ENCODE peak calls at places on chromosomes 16 and 17, in seven cellular contexts. C is esophagus squamous epithelium, B is endothelial cell of umbilical vein, L is lower leg skin, Y is cardiac muscle cell, E is ascending aorta, U is fibroblast of the aortic adventitia. I is an unnamed sample.

GRCh38 chr16:19754644-19755036 is 36.6 kb downstream of the IQCK start:
- DNase-seq in C (no peak), B (no peak), L (no peak), Y (no peak), E (no peak), U (no peak), I (no peak)

GRCh38 chr17:27446569-27447301 is 9.5 kb upstream of the KSR1 start:
- DNase-seq in C (no peak), B (peak; percentile 97), L (no peak), Y (peak; percentile 98), E (no peak), U (peak; percentile 99), I (peak; percentile 51)

GRCh38 chr16:89491238-89491869 is 993 bp upstream of the ANKRD11 start:
- DNase-seq in C (no peak), B (no peak), L (no peak), Y (peak; percentile 40), E (no peak), U (peak; percentile 34), I (no peak)

GRCh38 chr16:49281843-49282642 is 405 bp upstream of the CBLN1 start:
- DNase-seq in C (no peak), B (peak; percentile 70), L (no peak), Y (peak; percentile 76), E (no peak), U (peak; percentile 16), I (peak; percentile 46)

GRCh38 chr17:44623070-44623725 is 33.1 kb upstream of the MEIOC start:
- DNase-seq in C (no peak), B (no peak), L (no peak), Y (no peak), E (no peak), U (no peak), I (no peak)

GRCh38 chr16:14564881-14565687 is 65.0 kb downstream of the PARN start:
- DNase-seq in C (no peak), B (peak; percentile 87), L (no peak), Y (peak; percentile 57), E (no peak), U (peak; percentile 59), I (peak; percentile 90)

GRCh38 chr17:29848737-29849136 is 81.3 kb downstream of the SSH2 start:
- DNase-seq in C (no peak), B (no peak), L (no peak), Y (no peak), E (no peak), U (no peak), I (no peak)

GRCh38 chr17:35312790-35313711 is 60.4 kb downstream of the SLFN11 start:
- DNase-seq in C (no peak), B (peak; percentile 71), L (peak; percentile 88), Y (peak; percentile 90), E (peak; percentile 33), U (peak; percentile 85), I (peak; percentile 61)

GRCh38 chr16:85616608-85617311 is 3.6 kb downstream of the GSE1 start:
- DNase-seq in C (peak; percentile 24), B (no peak), L (no peak), Y (no peak), E (no peak), U (no peak), I (no peak)

GRCh38 chr16:21663889-21664647 is at the start of gene OTOA:
- DNase-seq in C (no peak), B (no peak), L (no peak), Y (peak; percentile 8), E (no peak), U (no peak), I (no peak)

GRCh38 chr17:73647767-73648542 is 3.7 kb upstream of the SDK2 start:
- DNase-seq in C (no peak), B (no peak), L (peak; percentile 64), Y (no peak), E (no peak), U (no peak), I (no peak)

GRCh38 chr17:66451188-66452149 is 149.1 kb downstream of the PRKCA start:
- DNase-seq in C (no peak), B (no peak), L (peak; percentile 68), Y (no peak), E (no peak), U (no peak), I (no peak)

GRCh38 chr17:71959129-71959528 is 161.7 kb upstream of the SOX9 start:
- DNase-seq in C (no peak), B (no peak), L (no peak), Y (peak; percentile 27), E (no peak), U (peak; percentile 9), I (peak; percentile 37)

GRCh38 chr17:50505731-50506130 is 2.5 kb upstream of the MYCBPAP start:
- DNase-seq in C (no peak), B (no peak), L (no peak), Y (no peak), E (no peak), U (no peak), I (peak; percentile 50)

DNA sequence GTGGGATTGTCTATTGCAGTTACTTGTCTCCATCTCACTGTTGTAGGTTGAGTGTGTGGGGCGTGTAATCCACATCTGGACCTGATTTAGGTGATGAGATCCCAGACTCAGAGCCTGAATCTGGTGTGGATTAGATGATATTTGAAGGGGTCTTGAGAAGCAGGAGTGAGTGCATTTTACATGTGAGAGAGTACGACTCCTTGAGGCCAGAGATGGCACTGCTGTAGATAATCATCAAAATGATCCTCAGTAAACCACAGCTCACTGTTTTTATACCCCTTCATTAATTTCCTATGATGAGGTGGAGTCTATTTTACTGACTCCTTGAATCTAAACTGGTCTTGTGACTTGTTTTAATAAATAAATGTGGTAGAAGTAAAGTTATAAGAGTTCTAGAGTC is 732.5 kb downstream of the KCNJ2 start:
- DNase-seq in C (no peak), B (no peak), L (no peak), Y (no peak), E (no peak), U (no peak), I (no peak)
- TF ChIP-seq CTCF in C (no peak), B (no peak), L (no peak), Y (no peak), E (no peak), U (no peak), I (no peak)

GRCh38 chr17:17957584-17957916 is 14.7 kb downstream of the TOM1L2 start:
- DNase-seq in C (no peak), B (no peak), L (no peak), Y (no peak), E (no peak), U (no peak), I (peak; percentile 73)

GRCh38 chr17:17963066-17963465 is 9.1 kb downstream of the TOM1L2 start:
- DNase-seq in C (no peak), B (no peak), L (no peak), Y (no peak), E (no peak), U (no peak), I (no peak)

GRCh38 chr17:17959520-17960361 is 12.5 kb downstream of the TOM1L2 start:
- DNase-seq in C (no peak), B (peak; percentile 55), L (no peak), Y (peak; percentile 25), E (no peak), U (peak; percentile 62), I (no peak)

GRCh38 chr17:17963694-17964436 is 8.3 kb downstream of the TOM1L2 start:
- DNase-seq in C (no peak), B (no peak), L (no peak), Y (no peak), E (no peak), U (no peak), I (no peak)

GRCh38 chr17:17960500-17961050 is 11.6 kb downstream of the TOM1L2 start:
- DNase-seq in C (no peak), B (no peak), L (no peak), Y (no peak), E (no peak), U (no peak), I (no peak)
- H3K4me3 ChIP-seq in C (no peak overlapping the region), B (no peak overlapping the region), L (no peak overlapping the region), Y (no peak overlapping the region), E (no peak overlapping the region), U (no peak overlapping the region), I (no peak overlapping the region)

GRCh38 chr17:42608692-42609181 is 437 bp downstream of the RETREG3 start:
- DNase-seq in C (peak; percentile 64), B (no peak), L (no peak), Y (no peak), E (no peak), U (no peak), I (no peak)
- TF ChIP-seq CTCF in C (no peak), B (no peak), L (no peak), Y (peak; percentile 47), E (no peak), U (no peak), I (no peak)

DNA sequence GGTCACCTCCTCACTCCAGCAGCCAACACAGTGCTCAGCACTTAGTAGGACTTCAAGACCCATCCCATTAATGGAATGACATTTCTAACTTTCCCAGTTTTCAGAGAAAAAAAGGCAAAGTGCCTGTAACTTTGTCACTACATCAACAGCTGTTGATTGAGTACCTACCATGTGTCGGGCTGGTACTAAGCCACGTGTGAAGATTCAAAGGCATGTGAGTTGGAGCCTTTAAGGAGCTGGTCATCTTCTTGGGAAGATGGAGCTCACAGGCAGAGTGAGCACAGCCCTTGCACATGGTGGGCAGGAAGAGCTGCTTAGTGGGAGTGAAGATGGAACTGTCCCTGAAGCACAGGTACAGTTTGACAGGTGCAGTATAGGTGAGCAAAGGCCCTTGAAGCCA is 88.6 kb downstream of the GNAO1 start:
- DNase-seq in C (no peak), B (no peak), L (no peak), Y (no peak), E (no peak), U (no peak), I (no peak)
- H3K4me3 ChIP-seq in C (no peak overlapping the region), B (no peak overlapping the region), L (no peak overlapping the region), Y (no peak overlapping the region), E (no peak overlapping the region), U (no peak overlapping the region), I (no peak overlapping the region)

DNA sequence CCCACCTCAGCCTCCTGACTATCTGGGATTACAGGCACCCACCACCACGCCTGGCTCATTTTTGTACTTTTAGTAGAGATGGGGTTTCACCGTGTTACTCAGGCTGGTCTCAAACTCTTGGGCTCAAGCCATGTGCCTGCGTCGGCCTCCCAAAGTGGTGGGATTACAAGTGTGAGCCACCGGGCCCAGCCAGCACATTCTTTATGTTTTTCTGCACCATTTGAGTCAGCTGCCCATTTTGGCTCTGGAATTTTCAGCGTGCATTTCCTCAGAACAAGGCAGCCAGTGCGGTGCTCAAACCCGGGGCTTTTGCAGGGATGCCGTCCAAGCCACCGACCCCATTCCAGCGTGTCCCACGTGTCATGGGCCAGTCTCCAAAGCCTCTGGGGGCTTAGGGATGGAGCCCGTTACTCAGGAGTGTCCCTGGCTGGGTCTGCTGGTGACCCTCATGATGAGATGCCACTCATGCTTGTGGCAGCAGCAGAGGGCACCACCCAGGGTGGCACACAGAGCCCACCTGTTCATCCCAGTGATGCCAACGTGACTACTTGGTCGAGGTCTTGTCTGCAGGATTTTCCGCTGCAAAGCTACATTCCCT is 3.7 kb upstream of the RAB40C start:
- DNase-seq in C (no peak), B (no peak), L (no peak), Y (peak; percentile 30), E (no peak), U (peak; percentile 55), I (no peak)
- TF ChIP-seq CTCF in C (no peak), B (no peak), L (no peak), Y (no peak), E (no peak), U (no peak), I (no peak)

DNA sequence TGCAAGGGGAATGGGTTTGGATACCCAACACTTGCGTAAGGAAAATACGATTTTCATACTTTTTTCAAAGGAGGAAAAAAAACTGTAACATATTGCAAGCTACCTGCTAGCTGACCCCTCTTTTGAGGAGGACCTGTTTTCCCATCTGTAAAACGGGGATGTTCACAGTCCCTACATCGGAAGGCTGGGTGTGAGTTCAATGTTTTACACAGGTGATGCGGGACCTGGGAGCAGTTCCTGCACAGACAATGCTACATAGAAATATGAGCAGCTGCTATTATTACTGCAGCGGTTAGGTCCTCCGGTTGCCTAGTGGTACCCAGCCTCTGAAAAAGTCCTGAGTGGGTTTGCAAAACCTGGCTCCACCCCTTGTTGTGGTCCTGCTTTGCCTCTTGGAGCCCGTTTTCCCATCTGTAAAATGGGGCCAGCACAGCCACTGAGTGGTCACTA is 3.5 kb downstream of the SOCS1 start:
- DNase-seq in C (no peak), B (no peak), L (no peak), Y (no peak), E (no peak), U (no peak), I (no peak)
- H3K4me3 ChIP-seq in C (peak overlapping the region; percentile 71), B (no peak overlapping the region), L (no peak overlapping the region), Y (no peak overlapping the region), E (no peak overlapping the region), U (no peak overlapping the region), I (no peak overlapping the region)

I was measured in bronchial epithelial cell.